ENCODE peak calls at places on chromosomes 1 and 21, in seven cellular contexts. S is cardiac muscle cell, K is RWPE1, X is body of pancreas, F is IMR-90, C is psoas muscle, J is brain microvascular endothelial cell. B is an unnamed sample.
A peak's percentile ranks its signal among the peaks of the same experiment; 100 is the strongest.

GRCh38 chr1:38071530-38072266 is 25.1 kb upstream of the POU3F1 start:
- DNase-seq in F (peak; percentile 55), S (no peak), K (no peak), X (no peak), C (no peak), J (peak; percentile 35), B (no peak)

GRCh38 chr1:67831850-67832513 is 1.3 kb downstream of the GNG12 start:
- DNase-seq in X (peak; percentile 63), J (peak; percentile 69), C (peak; percentile 51), K (peak; percentile 75), S (peak; percentile 49), F (peak; percentile 81), B (no peak)

GRCh38 chr1:158251160-158251559 is 3.1 kb upstream of the CD1A start:
- DNase-seq in K (no peak), J (no peak), S (no peak), F (no peak), X (no peak), C (no peak), B (no peak)

GRCh38 chr1:14650951-14651350 is 52.5 kb downstream of the KAZN start:
- DNase-seq in J (no peak), F (no peak), C (no peak), S (peak; percentile 21), K (no peak), X (no peak), B (no peak)

GRCh38 chr1:191343816-191344215 is 814.4 kb upstream of the RGS18 start:
- DNase-seq in C (no peak), S (no peak), K (peak; percentile 12), F (peak; percentile 82), J (no peak), X (no peak), B (peak; percentile 41)

GRCh38 chr1:244735404-244735803 is 82.5 kb downstream of the DESI2 start:
- DNase-seq in K (no peak), C (no peak), X (no peak), F (peak; percentile 20), J (no peak), S (no peak), B (no peak)

GRCh38 chr1:170424346-170424745 is 107.6 kb upstream of the GORAB start:
- DNase-seq in J (no peak), F (peak; percentile 56), C (no peak), S (no peak), K (no peak), X (no peak), B (no peak)

GRCh38 chr1:58823481-58824010 is 39.7 kb upstream of the JUN start:
- DNase-seq in C (no peak), S (peak; percentile 36), K (peak; percentile 75), X (no peak), F (peak; percentile 95), J (peak; percentile 93), B (peak; percentile 69)

GRCh38 chr1:236207121-236207520 is 64.8 kb downstream of the GPR137B start:
- DNase-seq in X (no peak), F (no peak), C (no peak), J (no peak), K (no peak), S (peak; percentile 17), B (no peak)

GRCh38 chr1:36248250-36248894 is 24.1 kb downstream of the THRAP3 start:
- DNase-seq in X (peak; percentile 67), S (no peak), J (peak; percentile 96), K (peak; percentile 13), C (peak; percentile 68), F (peak; percentile 93), B (peak; percentile 50)

GRCh38 chr1:19028110-19028509 is 71.6 kb upstream of the IFFO2 start:
- DNase-seq in F (no peak), J (no peak), X (no peak), K (no peak), S (no peak), C (no peak), B (no peak)

GRCh38 chr1:201252833-201253810 is 30.2 kb upstream of the PKP1 start:
- DNase-seq in K (no peak), X (no peak), F (no peak), C (no peak), S (no peak), J (no peak), B (no peak)

GRCh38 chr1:154849645-154850131 is 20.4 kb downstream of the KCNN3 start:
- DNase-seq in S (no peak), X (no peak), K (no peak), J (no peak), C (no peak), F (no peak), B (no peak)

GRCh38 chr1:218585565-218586184 is 240.5 kb downstream of the TGFB2 start:
- DNase-seq in X (no peak), J (peak; percentile 87), S (peak; percentile 87), K (peak; percentile 94), F (peak; percentile 86), C (no peak), B (peak; percentile 29)

GRCh38 chr1:10835423-10836421 is 39.3 kb upstream of the CASZ1 start:
- DNase-seq in F (peak; percentile 36), K (peak; percentile 74), S (peak; percentile 93), C (peak; percentile 57), X (peak; percentile 83), J (peak; percentile 19), B (no peak)

GRCh38 chr1:170714163-170714562 is 50.2 kb downstream of the PRRX1 start:
- DNase-seq in X (no peak), S (no peak), C (no peak), F (no peak), J (no peak), K (no peak), B (no peak)

GRCh38 chr1:240190881-240191385 is 99.2 kb downstream of the FMN2 start:
- DNase-seq in S (peak; percentile 73), F (peak; percentile 100), C (no peak), K (peak; percentile 47), J (peak; percentile 92), X (no peak), B (peak; percentile 98)

GRCh38 chr1:109622103-109622892 is 2.7 kb downstream of the AMPD2 start:
- DNase-seq in C (no peak), K (no peak), X (no peak), S (no peak), J (no peak), F (no peak), B (no peak)
- H3K27ac ChIP-seq in C (no peak overlapping the region), K (peak overlapping the region; percentile 88), X (no peak overlapping the region), S (no peak overlapping the region), J (no peak overlapping the region), F (no peak overlapping the region), B (no peak overlapping the region)

GRCh38 chr1:203660069-203660468 is 33.4 kb downstream of the ATP2B4 start:
- DNase-seq in C (no peak), S (no peak), F (no peak), J (no peak), X (no peak), K (no peak), B (no peak)

GRCh38 chr1:203655656-203656055 is 29.0 kb downstream of the ATP2B4 start:
- DNase-seq in F (no peak), J (no peak), X (no peak), S (no peak), C (no peak), K (no peak), B (no peak)

GRCh38 chr1:203656796-203657620 is 30.4 kb downstream of the ATP2B4 start:
- DNase-seq in C (no peak), F (no peak), J (no peak), S (no peak), K (no peak), X (no peak), B (no peak)

GRCh38 chr1:203658274-203658673 is 31.6 kb downstream of the ATP2B4 start:
- DNase-seq in F (no peak), S (no peak), J (no peak), X (no peak), K (no peak), C (no peak), B (no peak)

GRCh38 chr1:203657735-203658134 is 31.1 kb downstream of the ATP2B4 start:
- DNase-seq in F (no peak), K (no peak), C (no peak), X (no peak), J (no peak), S (no peak), B (no peak)
- H3K27ac ChIP-seq in F (no peak overlapping the region), K (no peak overlapping the region), C (no peak overlapping the region), X (no peak overlapping the region), J (no peak overlapping the region), S (no peak overlapping the region), B (no peak overlapping the region)

DNA sequence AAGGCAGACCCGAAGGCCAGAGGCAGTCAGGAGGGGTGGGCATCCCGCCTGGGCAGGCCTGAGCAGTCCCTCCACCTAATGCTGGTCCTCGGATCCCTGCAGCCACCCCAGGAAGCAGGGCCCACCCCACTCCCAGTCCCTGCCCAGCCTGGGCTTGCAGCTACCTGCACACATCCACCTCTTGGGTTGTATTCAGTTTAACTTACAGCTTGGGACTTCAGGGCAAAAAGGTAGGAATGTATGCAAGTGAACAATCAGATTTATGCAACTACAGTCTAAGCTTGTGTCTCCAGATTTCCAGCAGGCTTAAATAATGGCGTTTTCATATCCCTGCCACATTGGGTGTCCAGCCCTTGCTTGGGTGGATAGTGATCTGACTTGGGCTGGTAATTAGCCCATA is 17.4 kb downstream of the LDLRAP1 start:
- DNase-seq in F (no peak), X (no peak), C (no peak), J (no peak), K (no peak), S (no peak), B (no peak)
- H3K27ac ChIP-seq in F (no peak overlapping the region), X (no peak overlapping the region), C (no peak overlapping the region), J (no peak overlapping the region), K (peak overlapping the region; percentile 78), S (no peak overlapping the region), B (no peak overlapping the region)

GRCh38 chr21:44356636-44357035 is 3.2 kb downstream of the TRPM2 start:
- DNase-seq in X (no peak), S (no peak), F (no peak), K (no peak), C (no peak), J (no peak), B (no peak)

GRCh38 chr21:44354001-44354405 is 582 bp downstream of the TRPM2 start:
- DNase-seq in S (no peak), F (no peak), J (no peak), X (no peak), C (peak; percentile 49), K (no peak), B (no peak)

GRCh38 chr21:44354775-44355771 is 1.7 kb downstream of the TRPM2 start:
- DNase-seq in K (no peak), S (no peak), J (no peak), F (no peak), C (no peak), X (no peak), B (no peak)

GRCh38 chr21:44360174-44360573 is 6.8 kb downstream of the TRPM2 start:
- DNase-seq in C (no peak), K (no peak), J (no peak), X (no peak), F (no peak), S (no peak), B (no peak)

DNA sequence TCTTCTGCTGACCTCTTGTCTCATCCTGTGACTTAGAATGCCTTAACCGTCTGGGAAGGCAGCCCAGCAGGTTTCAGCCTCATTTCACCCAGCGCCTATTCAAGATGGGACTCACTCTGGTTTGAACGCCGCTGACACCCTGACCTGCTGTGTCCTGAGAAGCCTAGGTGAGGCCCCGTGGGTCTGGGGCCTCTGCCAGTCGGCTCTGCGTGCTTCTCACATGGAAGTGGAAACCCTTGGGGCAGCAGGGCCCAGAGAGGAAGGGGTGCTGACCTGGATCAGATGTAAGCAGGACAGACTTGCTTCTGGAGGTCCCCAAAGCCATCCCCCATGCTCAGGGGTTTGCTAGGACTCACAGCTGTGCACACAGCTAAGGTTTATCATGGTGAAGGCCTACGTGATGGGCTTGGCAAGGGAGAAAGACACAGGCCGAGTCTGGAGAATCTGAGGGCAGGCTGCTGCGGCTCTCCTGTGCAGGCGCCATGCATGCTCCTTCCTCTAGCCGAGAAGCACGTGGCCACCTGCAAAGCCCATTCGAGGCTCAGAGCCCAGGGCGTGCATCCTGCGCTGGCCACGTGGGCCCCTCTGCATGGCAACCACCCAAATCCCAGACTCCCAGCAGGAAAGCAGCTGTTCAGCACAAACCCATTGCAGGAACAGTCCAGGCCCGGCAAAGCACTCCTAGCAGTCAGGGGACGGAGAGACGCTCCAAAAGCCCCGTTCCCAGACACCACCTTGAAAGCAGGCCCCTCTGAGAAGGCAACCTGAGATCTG is 3.8 kb downstream of the TRPM2 start:
- DNase-seq in S (no peak), K (no peak), F (no peak), J (no peak), C (no peak), X (no peak), B (no peak)
- H3K27ac ChIP-seq in S (no peak overlapping the region), K (no peak overlapping the region), F (no peak overlapping the region), J (no peak overlapping the region), C (no peak overlapping the region), X (no peak overlapping the region), B (no peak overlapping the region)

B was measured in AG04450.